ENCODE peak calls at places on chromosomes 12 and 14, in four cellular contexts. G is GM23248, F is thoracic aorta, C is HCT116. P is an unnamed sample.

GRCh38 chr12:54588110-54588831 is at the start of gene PPP1R1A:
- DNase-seq in G (peak; percentile 18), C (no peak), F (no peak), P (no peak)

GRCh38 chr12:93645702-93646101 is 31.5 kb upstream of the CRADD start:
- DNase-seq in C (no peak), G (peak; percentile 60), F (no peak), P (no peak)

GRCh38 chr12:115008951-115009350 is 325.0 kb upstream of the TBX3 start:
- DNase-seq in C (no peak), F (no peak), G (no peak), P (no peak)

GRCh38 chr14:103091041-103091882 is 3.3 kb upstream of the EXOC3L4 start:
- DNase-seq in C (no peak), G (peak; percentile 62), F (no peak), P (peak; percentile 53)

GRCh38 chr12:94941440-94941862 is 62.0 kb downstream of the NDUFA12 start:
- DNase-seq in F (peak; percentile 36), G (peak; percentile 98), C (no peak), P (peak; percentile 29)

GRCh38 chr12:43805149-43805856 is 814 bp downstream of the TWF1 start:
- DNase-seq in F (no peak), C (no peak), G (no peak), P (no peak)

GRCh38 chr12:58346032-58346632 is 404.8 kb downstream of the ATP23 start:
- DNase-seq in C (peak; percentile 12), G (peak; percentile 69), F (no peak), P (no peak)

GRCh38 chr12:46218509-46219095 is 50.2 kb downstream of the SLC38A1 start:
- DNase-seq in C (no peak), F (no peak), G (no peak), P (no peak)

GRCh38 chr14:65074449-65075155 is 27.7 kb downstream of the MAX start:
- DNase-seq in C (no peak), G (no peak), F (no peak), P (no peak)

GRCh38 chr12:53128780-53129747 is 25.8 kb downstream of the SOAT2 start:
- DNase-seq in G (no peak), C (no peak), F (no peak), P (no peak)

GRCh38 chr12:57523706-57524614 is 1.3 kb downstream of the MBD6 start:
- DNase-seq in F (no peak), C (no peak), G (no peak), P (no peak)

GRCh38 chr14:22265319-22266140 is 323.5 kb downstream of the DAD1 start:
- DNase-seq in F (no peak), G (no peak), C (no peak), P (no peak)

GRCh38 chr12:123059501-123059900 is 79.0 kb downstream of the ARL6IP4 start:
- DNase-seq in C (no peak), F (no peak), G (no peak), P (no peak)

GRCh38 chr14:63174760-63175191 is 29.5 kb upstream of the RHOJ start:
- DNase-seq in C (peak; percentile 12), G (peak; percentile 74), F (no peak), P (no peak)

GRCh38 chr14:31294736-31295398 is 87.3 kb upstream of the HECTD1 start:
- DNase-seq in G (peak; percentile 13), C (no peak), F (no peak), P (no peak)

GRCh38 chr12:12240671-12241345 is 26.0 kb downstream of the LRP6 start:
- DNase-seq in F (no peak), G (peak; percentile 44), C (no peak), P (no peak)

GRCh38 chr12:47754881-47755280 is 3.8 kb downstream of the RAPGEF3 start:
- DNase-seq in F (no peak), C (no peak), G (no peak), P (peak; percentile 81)

GRCh38 chr12:92533280-92533890 is 169.4 kb upstream of the PLEKHG7 start:
- DNase-seq in C (no peak), G (no peak), F (no peak), P (no peak)

GRCh38 chr12:104730761-104731160 is 227.3 kb downstream of the SLC41A2 start:
- DNase-seq in C (no peak), F (no peak), G (no peak), P (no peak)

GRCh38 chr14:92789457-92790089 is 4.5 kb upstream of the GOLGA5 start:
- DNase-seq in C (no peak), F (no peak), G (peak; percentile 39), P (no peak)

GRCh38 chr14:104130974-104131651 is 7.3 kb upstream of the KIF26A start:
- DNase-seq in C (no peak), F (no peak), G (peak; percentile 63), P (peak; percentile 62)

GRCh38 chr14:74917646-74918081 is 5.4 kb downstream of the RPS6KL1 start:
- DNase-seq in C (no peak), G (no peak), F (no peak), P (no peak)

GRCh38 chr14:93744876-93745275 is 43.4 kb downstream of the PRIMA1 start:
- DNase-seq in F (no peak), G (no peak), C (no peak), P (no peak)

DNA sequence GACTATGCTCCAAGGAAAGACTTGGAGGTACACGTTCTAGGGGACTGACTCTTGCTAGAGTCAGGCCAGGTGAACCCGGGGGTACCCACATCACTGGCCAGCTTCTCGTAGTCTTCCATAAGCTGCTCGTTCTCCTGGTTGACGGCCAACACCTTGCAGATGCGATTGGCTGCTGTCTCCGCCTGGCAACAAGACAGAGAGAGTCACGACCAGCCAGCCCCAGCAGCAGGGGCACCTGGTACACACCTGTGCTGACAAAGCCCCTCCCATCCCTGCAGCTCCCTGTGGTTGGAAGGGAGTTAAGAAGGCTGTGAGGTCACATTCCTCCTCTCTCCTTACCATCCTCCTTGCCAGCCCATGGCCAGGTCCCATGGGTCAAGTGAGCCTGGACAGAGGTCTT is 85.5 kb downstream of the ACTN1 start:
- DNase-seq in C (no peak), F (no peak), G (no peak), P (no peak)
- H3K36me3 ChIP-seq in C (peaks cover 37% of the 10 kb centered on the region), F (peaks cover 57% of the 10 kb centered on the region), G (peaks cover 82% of the 10 kb centered on the region), P (peaks cover 62% of the 10 kb centered on the region)

GRCh38 chr12:96425973-96426372 is 25.7 kb upstream of the CDK17 start:
- DNase-seq in F (no peak), G (peak; percentile 61), C (no peak), P (no peak)

GRCh38 chr12:96424601-96425000 is 24.4 kb upstream of the CDK17 start:
- DNase-seq in G (peak; percentile 20), C (no peak), F (no peak), P (no peak)

GRCh38 chr12:96431067-96431466 is 30.8 kb upstream of the CDK17 start:
- DNase-seq in G (no peak), C (no peak), F (no peak), P (no peak)

GRCh38 chr12:96425321-96425720 is 25.1 kb upstream of the CDK17 start:
- DNase-seq in C (no peak), F (no peak), G (peak; percentile 90), P (no peak)

DNA sequence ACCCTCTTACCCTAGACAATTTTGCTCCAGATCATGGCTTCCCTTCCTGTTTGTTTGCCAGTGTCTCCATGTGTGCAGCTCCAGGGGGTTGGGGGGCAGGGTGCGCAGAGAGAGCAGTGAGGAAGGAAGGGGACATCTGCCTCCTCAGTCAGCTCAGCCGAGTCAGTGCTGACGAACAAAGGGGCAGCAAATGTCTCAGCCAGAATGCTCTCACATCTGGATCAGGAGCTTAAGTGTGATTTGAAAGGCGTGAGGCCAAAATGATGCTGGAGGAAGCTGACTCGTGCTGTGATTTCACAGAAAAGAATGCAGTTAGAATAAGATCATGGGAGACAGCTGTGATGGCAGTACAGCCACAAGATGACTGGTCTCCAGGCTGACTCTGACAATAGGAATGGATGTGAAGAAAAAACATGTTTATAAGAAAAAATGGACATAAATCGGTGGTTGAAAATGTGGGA is 27.1 kb upstream of the CDK17 start:
- DNase-seq in C (peak; percentile 54), F (peak; percentile 20), G (peak; percentile 99), P (peak; percentile 36)
- H3K4me1 ChIP-seq in C (peaks cover 36% of the 10 kb centered on the region), F (no peaks in the 10 kb centered on the region), G (peaks cover 48% of the 10 kb centered on the region), P (peaks cover 3% of the 10 kb centered on the region)

GRCh38 chr12:111446044-111446581 is 40.4 kb downstream of the SH2B3 start:
- DNase-seq in C (no peak), G (peak; percentile 36), F (no peak), P (no peak)
- H3K36me3 ChIP-seq in C (peaks cover 37% of the 10 kb centered on the region), G (peaks cover 30% of the 10 kb centered on the region), F (peaks cover 28% of the 10 kb centered on the region), P (peaks cover 40% of the 10 kb centered on the region)

DNA sequence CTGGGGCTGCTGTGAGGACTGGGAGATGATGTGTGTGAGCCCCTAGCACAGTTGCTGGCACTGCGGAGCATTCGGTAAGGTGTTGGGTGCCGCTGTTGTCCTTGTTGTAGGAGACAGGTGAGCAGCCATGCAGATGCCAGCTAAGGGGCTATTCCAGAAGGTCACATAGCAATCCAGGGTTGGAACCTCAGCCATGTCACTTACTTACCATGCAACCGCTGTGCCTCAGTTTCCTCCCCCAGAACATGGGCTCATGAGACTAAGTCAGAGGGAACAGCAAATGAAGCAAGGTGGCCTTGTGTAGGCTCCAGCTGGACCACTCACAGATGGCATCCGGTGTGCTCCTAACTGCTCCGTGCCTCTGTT is 13.2 kb downstream of the DTX1 start:
- DNase-seq in C (no peak), G (no peak), F (no peak), P (no peak)
- H3K4me1 ChIP-seq in C (no peaks in the 10 kb centered on the region), G (no peaks in the 10 kb centered on the region), F (no peaks in the 10 kb centered on the region), P (no peaks in the 10 kb centered on the region)

P was measured in lung.